ENCODE peak calls at places on chromosomes 5 and 9, in four cellular contexts. X, Z, W and H are unnamed samples.

GRCh38 chr5:155080721-155081120 is 67.2 kb downstream of the KIF4B start:
- DNase-seq in Z (no peak), X (no peak), W (no peak), H (no peak)

GRCh38 chr5:32710335-32710858 is 724 bp upstream of the NPR3 start:
- DNase-seq in Z (no peak), X (no peak), W (peak; percentile 21), H (no peak)

GRCh38 chr5:124806026-124806856 is 59.8 kb upstream of the ZNF608 start:
- DNase-seq in X (no peak), Z (peak; percentile 73), W (peak; percentile 79), H (peak; percentile 34)

GRCh38 chr5:82526540-82526939 is 248.4 kb upstream of the RPS23 start:
- DNase-seq in W (no peak), Z (no peak), X (no peak), H (no peak)

GRCh38 chr9:124794902-124795491 is 18.1 kb downstream of the OLFML2A start:
- DNase-seq in Z (peak; percentile 88), W (no peak), X (no peak), H (peak; percentile 71)

GRCh38 chr5:107812570-107813141 is 141.9 kb upstream of the EFNA5 start:
- DNase-seq in X (peak; percentile 79), W (no peak), Z (no peak), H (no peak)

GRCh38 chr5:177433658-177434217 is 7.3 kb downstream of the GRK6 start:
- DNase-seq in X (no peak), W (no peak), Z (no peak), H (no peak)

GRCh38 chr5:169656125-169656990 is 19.3 kb downstream of the DOCK2 start:
- DNase-seq in X (peak; percentile 79), W (no peak), Z (no peak), H (no peak)

GRCh38 chr9:21996438-21996837 is 1.8 kb downstream of the CDKN2B-AS1 start:
- DNase-seq in Z (no peak), X (no peak), W (peak; percentile 40), H (no peak)

GRCh38 chr5:77560677-77561263 is 68.7 kb upstream of the WDR41 start:
- DNase-seq in W (peak; percentile 42), X (peak; percentile 48), Z (peak; percentile 35), H (peak; percentile 8)

GRCh38 chr9:128358861-128359260 is 12.3 kb upstream of the URM1 start:
- DNase-seq in Z (no peak), W (no peak), X (no peak), H (no peak)

GRCh38 chr9:111974092-111974681 is 77.6 kb downstream of the UGCG start:
- DNase-seq in W (peak; percentile 62), Z (no peak), X (no peak), H (no peak)

GRCh38 chr5:117054808-117055398 is 480.3 kb upstream of the SEMA6A start:
- DNase-seq in X (no peak), W (no peak), Z (no peak), H (no peak)

GRCh38 chr5:1429501-1429900 is 15.7 kb downstream of the SLC6A3 start:
- DNase-seq in W (no peak), X (no peak), Z (no peak), H (no peak)

GRCh38 chr5:109448838-109449237 is 39.1 kb upstream of the PJA2 start:
- DNase-seq in X (no peak), W (no peak), Z (no peak), H (no peak)

GRCh38 chr9:33103381-33104110 is 27.1 kb upstream of the SMU1 start:
- DNase-seq in Z (no peak), X (no peak), W (no peak), H (no peak)

GRCh38 chr9:6852243-6852963 is 94.6 kb downstream of the KDM4C start:
- DNase-seq in X (no peak), Z (peak; percentile 30), W (no peak), H (no peak)

GRCh38 chr5:139839416-139839815 is 43.8 kb downstream of the PSD2 start:
- DNase-seq in X (no peak), Z (no peak), W (no peak), H (no peak)

GRCh38 chr9:133994359-133995011 is 2.4 kb upstream of the VAV2 start:
- DNase-seq in W (peak; percentile 86), Z (peak; percentile 64), X (no peak), H (peak; percentile 82)

GRCh38 chr5:75461679-75462078 is 49.8 kb downstream of the CERT1 start:
- DNase-seq in X (no peak), W (no peak), Z (no peak), H (no peak)

GRCh38 chr9:426976-427375 is 212.3 kb downstream of the DOCK8 start:
- DNase-seq in W (no peak), Z (no peak), X (no peak), H (no peak)

GRCh38 chr9:124213396-124213795 is 44.4 kb upstream of the NEK6 start:
- DNase-seq in W (no peak), Z (no peak), X (no peak), H (no peak)

GRCh38 chr5:168798065-168799023 is 219.2 kb upstream of the PANK3 start:
- DNase-seq in X (no peak), W (no peak), Z (no peak), H (no peak)

GRCh38 chr5:55634866-55635265 is 77.3 kb downstream of the SLC38A9 start:
- DNase-seq in Z (no peak), W (no peak), X (no peak), H (no peak)

GRCh38 chr5:58497956-58498942 is 7.0 kb downstream of the GAPT start:
- DNase-seq in W (peak; percentile 40), X (no peak), Z (peak; percentile 24), H (peak; percentile 20)

GRCh38 chr9:127970401-127971313 is 10.1 kb downstream of the EEIG1 start:
- DNase-seq in X (peak; percentile 95), W (no peak), Z (no peak), H (no peak)

GRCh38 chr5:178211095-178212048 is 7.0 kb downstream of the HNRNPAB start:
- DNase-seq in W (peak; percentile 8), Z (no peak), X (no peak), H (no peak)

GRCh38 chr9:71647094-71647591 is 121.2 kb downstream of the CEMIP2 start:
- DNase-seq in W (no peak), X (peak; percentile 16), Z (no peak), H (peak; percentile 78)

GRCh38 chr9:85200726-85201402 is 531.3 kb downstream of the NTRK2 start:
- DNase-seq in W (no peak), Z (no peak), X (no peak), H (no peak)
- TF ChIP-seq FOXK2 in W (no peak), Z (no peak), X (no peak), H (no peak)

DNA sequence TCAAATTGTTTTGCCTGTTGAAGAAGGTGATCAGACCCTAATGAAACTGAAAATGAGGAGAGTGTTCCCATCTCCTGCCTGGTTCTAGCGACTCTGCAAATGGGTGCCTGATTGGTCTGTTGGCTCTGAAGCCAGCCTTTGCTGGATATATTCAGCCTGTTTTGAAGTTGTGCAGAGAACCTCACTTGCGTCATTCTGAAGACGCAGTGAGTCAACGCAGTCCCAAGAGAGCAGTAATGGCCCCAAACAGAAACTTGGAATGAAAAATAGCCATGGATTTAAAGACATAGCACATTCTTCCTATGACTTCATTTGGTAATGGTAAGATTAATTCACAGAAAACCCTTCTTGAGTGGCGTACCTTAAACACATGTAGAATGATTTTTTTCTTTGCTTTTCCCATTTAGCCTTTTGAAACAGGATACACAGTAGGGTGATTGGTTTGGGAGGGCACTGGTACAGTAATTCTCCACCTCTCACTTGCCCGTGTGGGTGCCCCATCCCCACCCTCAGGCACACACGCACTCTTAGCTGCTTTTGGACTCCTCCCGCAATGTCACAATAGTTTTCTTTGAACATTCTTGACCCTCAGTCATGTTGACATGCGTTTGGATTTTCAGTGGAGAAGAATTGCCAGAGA is 54.1 kb upstream of the ABL1 start:
- DNase-seq in Z (no peak), X (no peak), W (peak; percentile 71), H (no peak)
- TF ChIP-seq FOXK2 in Z (no peak), X (no peak), W (no peak), H (no peak)

GRCh38 chr9:116501871-116502270 is 185.2 kb upstream of the TRIM32 start:
- DNase-seq in W (no peak), X (no peak), Z (no peak), H (no peak)
- TF ChIP-seq FOXK2 in W (no peak), X (no peak), Z (no peak), H (no peak)

GRCh38 chr9:83472764-83473163 is 65.4 kb downstream of the FRMD3 start:
- DNase-seq in W (no peak), X (no peak), Z (no peak), H (no peak)
- TF ChIP-seq FOXK2 in W (no peak), X (no peak), Z (no peak), H (no peak)

GRCh38 chr9:113675475-113675941 is 200.6 kb upstream of the ZNF618 start:
- DNase-seq in X (no peak), W (no peak), Z (no peak), H (peak; percentile 27)

GRCh38 chr9:113673726-113674125 is 202.4 kb upstream of the ZNF618 start:
- DNase-seq in W (no peak), X (no peak), Z (no peak), H (no peak)

GRCh38 chr9:113677057-113677456 is 199.1 kb upstream of the ZNF618 start:
- DNase-seq in Z (no peak), W (no peak), X (no peak), H (no peak)

GRCh38 chr9:113677569-113677968 is 198.5 kb upstream of the ZNF618 start:
- DNase-seq in Z (no peak), X (no peak), W (no peak), H (no peak)

GRCh38 chr9:113674436-113674835 is 201.7 kb upstream of the ZNF618 start:
- DNase-seq in X (no peak), Z (no peak), W (no peak), H (no peak)
- TF ChIP-seq FOXK2 in X (no peak), Z (no peak), W (no peak), H (no peak)

GRCh38 chr9:97441729-97442128 is 29.8 kb downstream of the TDRD7 start:
- DNase-seq in X (no peak), W (no peak), Z (no peak), H (no peak)
- TF ChIP-seq FOXK2 in X (no peak), W (no peak), Z (no peak), H (no peak)

DNA sequence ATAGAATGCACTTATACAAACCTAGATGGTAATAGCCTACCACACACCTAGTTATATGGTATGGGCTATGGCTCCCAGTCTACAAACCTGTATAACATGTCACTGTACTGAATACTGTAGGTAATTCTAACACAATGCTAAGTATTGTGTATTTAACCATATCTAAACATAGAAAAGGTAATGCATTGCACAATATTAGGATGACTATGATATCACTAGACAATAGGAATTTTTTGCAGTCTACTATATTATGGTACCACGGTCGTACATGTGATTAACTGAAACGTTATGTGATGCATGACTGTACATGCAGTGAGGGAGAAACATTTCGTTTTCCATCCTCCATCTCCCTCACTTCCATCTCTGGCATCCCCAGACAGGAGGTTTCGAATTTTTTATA is 130.5 kb downstream of the ELAVL2 start:
- DNase-seq in Z (no peak), W (no peak), X (no peak), H (no peak)
- TF ChIP-seq FOXK2 in Z (no peak), W (no peak), X (no peak), H (no peak)

DNA sequence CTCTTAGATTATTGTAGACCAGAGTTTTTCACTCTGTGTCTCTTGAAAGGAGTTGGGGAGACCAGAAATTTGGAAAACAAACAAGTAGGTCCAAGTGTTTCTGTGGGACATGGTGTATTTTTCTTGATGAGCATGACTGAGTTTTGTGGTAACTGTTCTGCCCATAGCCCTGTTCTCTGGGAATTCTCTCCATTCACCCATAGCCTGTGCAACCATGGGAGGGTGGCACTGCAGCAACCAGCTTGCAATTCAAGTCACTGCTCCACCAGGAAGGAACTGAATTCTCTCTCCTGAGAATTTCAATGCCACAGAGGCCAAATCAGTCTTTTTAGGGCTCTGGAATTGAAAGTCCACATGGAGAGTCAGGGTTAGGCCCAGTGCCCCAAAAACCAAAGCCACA is 475.3 kb upstream of the TRPC7 start:
- DNase-seq in Z (no peak), W (no peak), X (no peak), H (no peak)
- TF ChIP-seq FOXK2 in Z (no peak), W (no peak), X (no peak), H (no peak)

GRCh38 chr5:158142182-158142581 is 283.2 kb upstream of the CLINT1 start:
- DNase-seq in X (no peak), Z (no peak), W (no peak), H (no peak)
- TF ChIP-seq FOXK2 in X (no peak), Z (no peak), W (no peak), H (no peak)